ENCODE peak calls at places on chromosomes 2 and 18, in four cellular contexts. L, W, A and B are unnamed samples.

GRCh38 chr2:215613265-215613664 is 177.4 kb upstream of the FN1 start:
- DNase-seq in W (peak), A (no peak), L (no peak), B (no peak)

GRCh38 chr18:13447621-13448020 is 229.1 kb downstream of the LDLRAD4 start:
- DNase-seq in L (no peak), A (no peak), W (peak), B (no peak)

GRCh38 chr2:96342085-96342484 is 6.5 kb downstream of the NCAPH start:
- DNase-seq in A (peak), W (no peak), L (no peak), B (no peak)

GRCh38 chr2:28326469-28326805 is 66.2 kb upstream of the FOSL2 start:
- DNase-seq in A (no peak), W (no peak), L (no peak), B (no peak)

GRCh38 chr18:4412286-4412685 is 42.8 kb downstream of the DLGAP1 start:
- DNase-seq in W (no peak), L (no peak), A (no peak), B (no peak)

GRCh38 chr2:207054521-207054920 is 111.2 kb downstream of the KLF7 start:
- DNase-seq in L (no peak), W (no peak), A (no peak), B (no peak)

GRCh38 chr2:179936654-179937053 is 70.4 kb downstream of the CWC22 start:
- DNase-seq in A (peak), W (peak), L (peak), B (no peak)

GRCh38 chr2:159549234-159549633 is 67.1 kb downstream of the BAZ2B start:
- DNase-seq in L (no peak), W (no peak), A (no peak), B (no peak)

GRCh38 chr2:203579131-203579643 is 44.1 kb upstream of the RAPH1 start:
- DNase-seq in W (peak), A (no peak), L (no peak), B (peak)

GRCh38 chr2:19744456-19744855 is 157.3 kb downstream of the TTC32 start:
- DNase-seq in L (no peak), W (no peak), A (no peak), B (no peak)

GRCh38 chr18:37251679-37252078 is 313.9 kb downstream of the CELF4 start:
- DNase-seq in W (no peak), L (no peak), A (no peak), B (no peak)

GRCh38 chr2:124254621-124255020 is 229.5 kb downstream of the CNTNAP5 start:
- DNase-seq in A (no peak), W (no peak), L (no peak), B (no peak)
- TF ChIP-seq JUNB in A (no peak), W (no peak), L (no peak), B (no peak)

DNA sequence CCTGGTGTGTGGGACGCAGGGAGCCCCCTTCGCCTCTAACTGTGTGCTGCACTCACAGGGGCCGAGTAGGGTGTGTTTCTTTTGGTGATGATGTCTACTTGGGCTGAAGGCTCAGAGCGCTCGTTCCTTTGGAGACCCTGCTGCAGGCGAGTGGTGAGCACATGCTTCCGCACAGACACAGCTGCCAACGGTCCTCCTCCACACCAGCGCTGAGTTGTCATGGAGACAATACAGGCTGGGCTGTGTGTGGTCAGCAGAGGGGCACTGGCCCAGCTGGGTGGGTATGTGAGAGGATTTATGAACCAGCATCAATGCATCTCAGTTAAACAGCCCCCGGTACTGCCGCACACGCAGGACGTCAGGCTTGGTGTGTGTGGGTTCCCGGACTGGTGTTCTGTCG is 143.5 kb downstream of the SH3RF3 start:
- DNase-seq in L (no peak), A (no peak), W (no peak), B (no peak)
- TF ChIP-seq JUNB in L (no peak), A (no peak), W (no peak), B (no peak)

DNA sequence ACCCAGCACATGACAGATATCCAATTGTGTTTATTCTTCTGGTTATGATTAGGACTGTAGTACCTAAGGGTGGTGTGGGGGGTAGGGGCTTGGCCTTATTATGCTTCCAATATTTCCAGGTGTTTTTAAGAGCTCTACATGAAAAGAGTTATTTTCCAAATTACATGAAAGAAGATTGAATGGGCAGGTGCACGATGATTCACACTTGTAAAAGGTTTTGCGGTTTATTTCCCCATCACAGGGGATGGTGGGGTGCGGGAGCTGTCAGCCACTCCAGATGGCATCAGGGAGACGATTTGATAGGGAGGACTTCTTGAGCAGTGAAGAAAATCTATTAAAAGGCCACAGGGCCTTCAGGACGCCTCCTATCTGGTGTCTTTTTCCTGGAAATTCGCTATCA is 15.1 kb upstream of the CCBE1 start:
- DNase-seq in A (no peak), L (no peak), W (no peak), B (no peak)
- TF ChIP-seq JUNB in A (no peak), L (no peak), W (no peak), B (no peak)

GRCh38 chr2:197028230-197028629 is 101.7 kb upstream of the PGAP1 start:
- DNase-seq in L (no peak), A (peak), W (no peak), B (no peak)
- TF ChIP-seq JUNB in L (no peak), A (no peak), W (no peak), B (no peak)

DNA sequence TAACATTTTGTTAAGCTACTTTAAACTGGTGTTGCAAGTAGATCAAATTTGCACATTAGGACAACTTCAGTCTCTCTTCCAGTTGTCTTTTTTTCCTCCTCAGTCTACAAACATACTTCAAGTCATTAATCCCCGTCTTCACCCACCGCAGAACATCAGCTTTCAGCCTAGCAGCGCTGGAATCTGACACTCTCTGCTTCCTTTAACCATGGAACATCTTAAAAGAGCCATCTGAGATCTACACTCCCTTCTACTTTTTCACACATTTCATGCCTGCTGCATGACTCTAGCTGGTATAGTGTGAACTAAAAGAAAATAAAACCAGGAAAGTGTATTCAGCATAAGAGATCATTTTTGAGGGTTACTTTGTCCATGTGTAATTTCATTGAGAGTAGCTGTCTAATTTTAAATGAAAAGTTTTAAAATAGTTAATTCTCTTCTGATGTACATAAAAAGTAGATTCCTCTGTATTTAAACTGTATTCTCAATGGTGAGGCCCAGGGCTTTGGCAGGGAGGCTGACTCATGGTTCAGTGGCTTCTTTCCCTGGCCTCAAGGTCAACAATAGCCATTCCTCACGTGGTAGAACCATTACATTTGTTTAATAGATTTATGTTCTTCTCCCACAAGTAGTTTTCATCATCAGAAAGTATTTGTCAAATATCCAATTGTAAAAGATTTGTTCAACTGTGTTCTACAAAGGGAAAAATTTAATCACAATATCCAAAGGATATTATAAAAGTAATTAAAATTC is 16.5 kb downstream of the SGPP2 start:
- DNase-seq in A (peak), L (no peak), W (no peak), B (no peak)
- TF ChIP-seq JUNB in A (no peak), L (no peak), W (no peak), B (no peak)

GRCh38 chr2:239912171-239912937 is 112.8 kb downstream of the NDUFA10 start:
- DNase-seq in W (no peak), L (no peak), A (no peak), B (no peak)
- TF ChIP-seq JUNB in W (no peak), L (no peak), A (no peak), B (no peak)

DNA sequence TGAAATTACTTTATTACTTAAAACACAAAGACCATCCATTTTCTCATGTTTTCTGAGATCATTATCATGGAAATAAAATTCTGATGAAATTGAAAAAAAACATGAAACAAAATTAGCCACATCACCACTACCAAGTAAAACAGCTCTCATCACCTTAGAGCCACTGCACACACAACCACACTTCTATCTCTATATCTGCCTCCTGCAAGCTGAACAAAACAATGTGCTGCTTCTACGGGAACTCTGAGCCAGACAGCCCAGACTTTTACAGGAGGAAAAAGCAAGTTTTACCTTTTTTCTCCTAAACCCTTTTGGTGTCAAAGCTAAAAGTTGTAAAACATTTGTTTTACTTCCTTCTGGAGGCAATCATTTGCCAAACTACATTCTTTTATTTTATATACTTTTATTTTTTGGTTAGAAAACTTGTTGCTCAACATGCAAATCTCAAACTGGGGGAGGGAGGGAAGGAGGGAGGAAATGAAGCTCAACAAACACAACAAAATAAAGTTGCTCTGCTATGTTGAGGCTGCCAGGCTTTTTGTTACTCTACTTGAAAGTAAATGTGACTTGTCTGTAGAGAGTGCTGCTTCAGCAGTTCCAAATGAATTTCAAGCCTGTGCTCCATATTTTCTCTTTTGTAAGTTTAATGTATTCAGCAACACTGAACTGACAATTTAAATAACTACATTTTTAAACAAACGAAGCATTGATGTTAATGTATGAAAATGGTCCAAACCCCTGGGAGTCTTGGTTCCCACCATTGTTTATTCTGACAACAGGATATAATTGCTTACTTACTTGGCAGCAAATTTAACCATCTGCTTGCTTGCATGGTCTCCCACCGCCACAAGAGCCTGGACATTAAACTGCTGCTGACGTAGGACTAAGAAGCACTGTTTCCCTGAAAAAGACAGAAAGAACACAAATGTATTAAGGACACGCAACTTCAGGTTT is 24.6 kb downstream of the DARS1 start:
- DNase-seq in L (no peak), A (no peak), W (peak), B (no peak)
- TF ChIP-seq JUNB in L (no peak), A (no peak), W (no peak), B (no peak)

GRCh38 chr2:229689307-229689839 is 25.0 kb downstream of the DNER start:
- DNase-seq in L (no peak), A (no peak), W (no peak), B (no peak)
- TF ChIP-seq JUNB in L (no peak), A (no peak), W (no peak), B (no peak)